ENCODE peak calls at places on chromosomes 2 and 18, in six cellular contexts. H is gastrocnemius medialis; U is aorta; Y is GM12878; E is activated naive CD8-positive, alpha-beta T cell treated with anti-CD3 and anti-CD28 coated beads, Interleukin-2, amount 10 ng/mL, durations not matched to agents 7 days and 5 days; Q is SK-N-SH treated with all-trans-retinoic acid at 6 μM for 48 hours. F is an unnamed sample.

GRCh38 chr2:45745231-45745630 is 93.8 kb downstream of the PRKCE start:
- ATAC-seq in H (no peak), U (no peak), Y (no peak), E (no peak), Q (no peak), F (no peak)

GRCh38 chr2:70479816-70480215 is 73.8 kb downstream of the TGFA start:
- ATAC-seq in H (no peak), U (no peak), Y (peak; percentile 51), E (no peak), Q (no peak), F (no peak)

GRCh38 chr2:196586511-196586991 is 53.0 kb upstream of the CCDC150 start:
- ATAC-seq in H (no peak), U (no peak), Y (peak; percentile 45), E (peak; percentile 30), Q (peak; percentile 88), F (no peak)

GRCh38 chr2:60544059-60544458 is 9.4 kb downstream of the BCL11A start:
- ATAC-seq in H (no peak), U (no peak), Y (no peak), E (no peak), Q (no peak), F (peak; percentile 48)

GRCh38 chr18:8814206-8814605 is 108.8 kb downstream of the MTCL1 start:
- ATAC-seq in H (no peak), U (no peak), Y (no peak), E (no peak), Q (peak; percentile 53), F (no peak)

GRCh38 chr2:37655442-37655841 is 16.0 kb downstream of the CDC42EP3 start:
- ATAC-seq in H (no peak), U (no peak), Y (no peak), E (no peak), Q (peak; percentile 2), F (no peak)

GRCh38 chr2:43826305-43827250 is 12.1 kb downstream of the ABCG5 start:
- ATAC-seq in H (no peak), U (no peak), Y (no peak), E (no peak), Q (no peak), F (no peak)

GRCh38 chr2:121694398-121695178 is 42.1 kb downstream of the NIFK start:
- ATAC-seq in H (no peak), U (peak; percentile 57), Y (no peak), E (no peak), Q (peak; percentile 60), F (peak; percentile 78)

GRCh38 chr2:153071090-153071489 is 352.7 kb downstream of the ARL6IP6 start:
- ATAC-seq in H (no peak), U (no peak), Y (no peak), E (no peak), Q (no peak), F (no peak)

GRCh38 chr2:165074323-165074722 is 119.0 kb upstream of the SLC38A11 start:
- ATAC-seq in H (no peak), U (peak; percentile 26), Y (no peak), E (no peak), Q (no peak), F (no peak)

GRCh38 chr2:128467321-128467901 is 148.7 kb upstream of the HS6ST1 start:
- ATAC-seq in H (no peak), U (no peak), Y (no peak), E (no peak), Q (no peak), F (no peak)

GRCh38 chr2:121603185-121603584 is 46.1 kb downstream of the CLASP1 start:
- ATAC-seq in H (no peak), U (no peak), Y (peak; percentile 8), E (no peak), Q (no peak), F (no peak)

GRCh38 chr2:10325278-10326145 is 22.8 kb downstream of the HPCAL1 start:
- ATAC-seq in H (no peak), U (no peak), Y (no peak), E (no peak), Q (no peak), F (no peak)